ENCODE peak calls at places on chromosomes 16 and 17, in six cellular contexts. One of them, this sample, is unnamed.

GRCh38 chr16:65576631-65577030 is 454.8 kb upstream of the CDH11 start:
- DNase-seq in AG10803: no peak
- DNase-seq in neural progenitor cell: peak; percentile 70
- DNase-seq in GM23248: no peak
- DNase-seq in adrenal gland: no peak
- DNase-seq in GM12865: no peak
- DNase-seq in this sample: no peak

GRCh38 chr17:41521574-41522261 is 3.0 kb upstream of the KRT15 start:
- DNase-seq in neural progenitor cell: no peak
- DNase-seq in GM23248: peak; percentile 87
- DNase-seq in GM12865: no peak
- DNase-seq in AG10803: peak; percentile 73
- DNase-seq in adrenal gland: no peak
- DNase-seq in this sample: no peak

GRCh38 chr16:58428621-58429557 is 36.6 kb downstream of the GINS3 start:
- DNase-seq in GM23248: no peak
- DNase-seq in adrenal gland: no peak
- DNase-seq in AG10803: no peak
- DNase-seq in GM12865: no peak
- DNase-seq in neural progenitor cell: no peak
- DNase-seq in this sample: no peak

GRCh38 chr17:70555723-70556122 is 386.4 kb downstream of the KCNJ2 start:
- DNase-seq in adrenal gland: no peak
- DNase-seq in neural progenitor cell: no peak
- DNase-seq in GM12865: no peak
- DNase-seq in GM23248: no peak
- DNase-seq in AG10803: no peak
- DNase-seq in this sample: no peak

GRCh38 chr16:14562691-14563491 is 67.2 kb downstream of the PARN start:
- DNase-seq in GM12865: no peak
- DNase-seq in neural progenitor cell: peak; percentile 55
- DNase-seq in GM23248: peak; percentile 87
- DNase-seq in AG10803: peak; percentile 57
- DNase-seq in adrenal gland: peak; percentile 83
- DNase-seq in this sample: no peak

GRCh38 chr17:55163408-55163807 is 101.4 kb upstream of the HLF start:
- DNase-seq in GM12865: peak; percentile 6
- DNase-seq in GM23248: no peak
- DNase-seq in adrenal gland: no peak
- DNase-seq in neural progenitor cell: no peak
- DNase-seq in AG10803: no peak
- DNase-seq in this sample: no peak

GRCh38 chr16:4700380-4700996 is 7.1 kb downstream of the NUDT16L1 start:
- DNase-seq in GM12865: no peak
- DNase-seq in AG10803: no peak
- DNase-seq in GM23248: no peak
- DNase-seq in adrenal gland: no peak
- DNase-seq in neural progenitor cell: no peak
- DNase-seq in this sample: peak; percentile 81

GRCh38 chr16:89052824-89053724 is 40.6 kb upstream of the ACSF3 start:
- DNase-seq in AG10803: peak; percentile 10
- DNase-seq in adrenal gland: no peak
- DNase-seq in GM12865: no peak
- DNase-seq in GM23248: peak; percentile 49
- DNase-seq in neural progenitor cell: no peak
- DNase-seq in this sample: no peak

GRCh38 chr16:14427371-14427948 is 202.6 kb downstream of the PARN start:
- DNase-seq in GM12865: no peak
- DNase-seq in AG10803: peak; percentile 29
- DNase-seq in neural progenitor cell: no peak
- DNase-seq in GM23248: peak; percentile 13
- DNase-seq in adrenal gland: no peak
- DNase-seq in this sample: no peak

GRCh38 chr16:29663020-29663828 is at the start of gene SPN:
- DNase-seq in adrenal gland: no peak
- DNase-seq in GM23248: no peak
- DNase-seq in AG10803: no peak
- DNase-seq in neural progenitor cell: no peak
- DNase-seq in GM12865: peak; percentile 77
- DNase-seq in this sample: peak; percentile 78

GRCh38 chr17:61157246-61157887 is 242.3 kb upstream of the TBX2 start:
- DNase-seq in neural progenitor cell: no peak
- DNase-seq in AG10803: peak; percentile 44
- DNase-seq in adrenal gland: peak; percentile 30
- DNase-seq in GM23248: peak; percentile 83
- DNase-seq in GM12865: no peak
- DNase-seq in this sample: no peak

GRCh38 chr17:61155590-61156181 is 244.0 kb upstream of the TBX2 start:
- DNase-seq in GM12865: no peak
- DNase-seq in GM23248: no peak
- DNase-seq in adrenal gland: no peak
- DNase-seq in neural progenitor cell: no peak
- DNase-seq in AG10803: no peak
- DNase-seq in this sample: no peak

GRCh38 chr17:61160789-61161440 is 238.7 kb upstream of the TBX2 start:
- DNase-seq in adrenal gland: no peak
- DNase-seq in neural progenitor cell: no peak
- DNase-seq in GM23248: no peak
- DNase-seq in GM12865: no peak
- DNase-seq in AG10803: no peak
- DNase-seq in this sample: no peak

GRCh38 chr17:61159415-61159814 is 240.2 kb upstream of the TBX2 start:
- DNase-seq in AG10803: no peak
- DNase-seq in adrenal gland: no peak
- DNase-seq in GM12865: peak; percentile 41
- DNase-seq in GM23248: peak; percentile 16
- DNase-seq in neural progenitor cell: peak; percentile 54
- DNase-seq in this sample: no peak

GRCh38 chr17:61158372-61158771 is 241.3 kb upstream of the TBX2 start:
- DNase-seq in GM12865: no peak
- DNase-seq in adrenal gland: no peak
- DNase-seq in AG10803: no peak
- DNase-seq in GM23248: no peak
- DNase-seq in neural progenitor cell: no peak
- DNase-seq in this sample: no peak
- H3K4me3 ChIP-seq in GM12865: no peak overlapping the region
- H3K4me3 ChIP-seq in adrenal gland: no peak overlapping the region
- H3K4me3 ChIP-seq in AG10803: no peak overlapping the region
- H3K4me3 ChIP-seq in GM23248: no peak overlapping the region
- H3K4me3 ChIP-seq in neural progenitor cell: no peak overlapping the region
- H3K4me3 ChIP-seq in this sample: no peak overlapping the region

DNA sequence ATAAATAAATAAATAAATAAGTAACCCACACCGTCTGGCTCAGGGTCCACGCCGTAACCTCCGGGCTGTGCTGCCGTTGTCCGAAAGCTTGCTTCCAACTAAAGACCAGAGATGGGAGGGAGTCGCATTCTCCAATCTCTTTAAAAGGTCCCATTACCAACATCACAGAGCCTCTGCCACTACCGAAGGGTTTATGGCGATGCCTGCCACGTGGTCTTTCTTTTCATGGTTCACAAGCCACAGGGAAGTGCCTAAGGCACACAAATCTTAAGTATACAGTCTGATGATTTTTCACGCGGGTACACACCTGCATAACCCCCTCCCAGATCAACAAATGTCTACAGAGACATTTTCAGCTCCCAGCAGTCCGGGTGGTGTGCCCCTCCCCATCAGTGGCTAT is 1.4 kb downstream of the COTL1 start:
- DNase-seq in GM23248: peak; percentile 56
- DNase-seq in adrenal gland: no peak
- DNase-seq in GM12865: peak; percentile 52
- DNase-seq in AG10803: no peak
- DNase-seq in neural progenitor cell: no peak
- DNase-seq in this sample: peak; percentile 48
- H3K4me3 ChIP-seq in GM23248: peak overlapping the region; percentile 92
- H3K4me3 ChIP-seq in adrenal gland: no peak overlapping the region
- H3K4me3 ChIP-seq in GM12865: peak overlapping the region; percentile 86
- H3K4me3 ChIP-seq in AG10803: peak overlapping the region; percentile 80
- H3K4me3 ChIP-seq in neural progenitor cell: peak overlapping the region; percentile 74
- H3K4me3 ChIP-seq in this sample: peak overlapping the region; percentile 70

DNA sequence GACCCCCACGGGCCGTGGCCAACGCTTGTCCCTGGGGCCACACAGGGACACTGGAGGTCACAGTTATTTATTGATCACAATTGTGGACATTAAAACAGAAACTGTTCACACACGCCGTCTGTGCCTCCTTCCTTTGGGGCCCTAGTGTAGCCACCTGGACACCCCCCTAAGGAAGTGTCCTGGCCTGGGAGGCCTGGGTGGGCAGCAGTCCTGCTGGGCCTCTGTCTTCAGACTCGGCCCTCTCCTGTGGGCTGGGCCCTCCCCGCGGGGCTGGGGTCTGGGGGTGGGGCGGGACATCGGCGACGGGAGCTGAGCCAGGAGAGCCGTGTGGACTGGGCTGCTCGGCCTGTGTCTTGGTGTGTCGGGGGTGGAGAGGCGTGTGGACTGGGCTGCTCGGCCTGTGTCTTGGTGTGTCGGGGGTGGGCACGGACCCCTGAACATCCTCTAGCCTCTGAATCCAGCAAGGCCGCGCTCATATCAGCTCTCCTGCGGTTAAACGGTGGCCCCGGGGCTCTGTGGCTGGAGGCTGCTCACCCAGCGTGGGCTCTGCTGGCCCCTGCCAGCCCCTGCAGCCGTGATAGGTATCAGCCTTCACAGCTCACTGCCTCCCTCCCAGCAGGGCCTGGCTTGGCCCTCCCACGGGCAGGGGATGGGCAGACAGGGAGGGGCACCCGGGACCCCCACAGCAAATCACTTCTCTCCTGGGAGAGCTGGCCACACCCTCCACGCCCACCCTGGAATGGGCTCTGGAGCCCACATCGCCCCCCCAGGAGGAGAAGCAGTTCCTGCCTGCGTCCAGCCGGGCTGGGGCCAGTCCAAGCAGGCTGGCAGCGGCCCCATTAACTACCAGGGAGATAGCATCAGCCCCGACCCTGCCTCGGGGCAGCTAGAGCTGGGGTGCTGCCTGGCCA is 1.1 kb upstream of the NHLRC4 start:
- DNase-seq in GM12865: no peak
- DNase-seq in adrenal gland: no peak
- DNase-seq in GM23248: no peak
- DNase-seq in AG10803: no peak
- DNase-seq in neural progenitor cell: no peak
- DNase-seq in this sample: no peak
- H3K4me3 ChIP-seq in GM12865: no peak overlapping the region
- H3K4me3 ChIP-seq in adrenal gland: no peak overlapping the region
- H3K4me3 ChIP-seq in GM23248: no peak overlapping the region
- H3K4me3 ChIP-seq in AG10803: no peak overlapping the region
- H3K4me3 ChIP-seq in neural progenitor cell: no peak overlapping the region
- H3K4me3 ChIP-seq in this sample: no peak overlapping the region

GRCh38 chr16:84597518-84598390 is 20.1 kb downstream of the COTL1 start:
- DNase-seq in adrenal gland: no peak
- DNase-seq in neural progenitor cell: no peak
- DNase-seq in AG10803: no peak
- DNase-seq in GM12865: peak; percentile 60
- DNase-seq in GM23248: no peak
- DNase-seq in this sample: no peak

GRCh38 chr16:84603115-84603816 is 14.6 kb downstream of the COTL1 start:
- DNase-seq in neural progenitor cell: no peak
- DNase-seq in adrenal gland: peak; percentile 95
- DNase-seq in GM12865: no peak
- DNase-seq in AG10803: peak; percentile 97
- DNase-seq in GM23248: peak; percentile 99
- DNase-seq in this sample: no peak

GRCh38 chr16:84598391-84598750 is 19.5 kb downstream of the COTL1 start:
- DNase-seq in GM12865: no peak
- DNase-seq in adrenal gland: no peak
- DNase-seq in GM23248: no peak
- DNase-seq in neural progenitor cell: peak; percentile 43
- DNase-seq in AG10803: no peak
- DNase-seq in this sample: no peak

GRCh38 chr16:84599528-84600202 is 18.2 kb downstream of the COTL1 start:
- DNase-seq in neural progenitor cell: peak; percentile 92
- DNase-seq in GM23248: peak; percentile 87
- DNase-seq in adrenal gland: peak; percentile 71
- DNase-seq in GM12865: peak; percentile 87
- DNase-seq in AG10803: peak; percentile 82
- DNase-seq in this sample: no peak

DNA sequence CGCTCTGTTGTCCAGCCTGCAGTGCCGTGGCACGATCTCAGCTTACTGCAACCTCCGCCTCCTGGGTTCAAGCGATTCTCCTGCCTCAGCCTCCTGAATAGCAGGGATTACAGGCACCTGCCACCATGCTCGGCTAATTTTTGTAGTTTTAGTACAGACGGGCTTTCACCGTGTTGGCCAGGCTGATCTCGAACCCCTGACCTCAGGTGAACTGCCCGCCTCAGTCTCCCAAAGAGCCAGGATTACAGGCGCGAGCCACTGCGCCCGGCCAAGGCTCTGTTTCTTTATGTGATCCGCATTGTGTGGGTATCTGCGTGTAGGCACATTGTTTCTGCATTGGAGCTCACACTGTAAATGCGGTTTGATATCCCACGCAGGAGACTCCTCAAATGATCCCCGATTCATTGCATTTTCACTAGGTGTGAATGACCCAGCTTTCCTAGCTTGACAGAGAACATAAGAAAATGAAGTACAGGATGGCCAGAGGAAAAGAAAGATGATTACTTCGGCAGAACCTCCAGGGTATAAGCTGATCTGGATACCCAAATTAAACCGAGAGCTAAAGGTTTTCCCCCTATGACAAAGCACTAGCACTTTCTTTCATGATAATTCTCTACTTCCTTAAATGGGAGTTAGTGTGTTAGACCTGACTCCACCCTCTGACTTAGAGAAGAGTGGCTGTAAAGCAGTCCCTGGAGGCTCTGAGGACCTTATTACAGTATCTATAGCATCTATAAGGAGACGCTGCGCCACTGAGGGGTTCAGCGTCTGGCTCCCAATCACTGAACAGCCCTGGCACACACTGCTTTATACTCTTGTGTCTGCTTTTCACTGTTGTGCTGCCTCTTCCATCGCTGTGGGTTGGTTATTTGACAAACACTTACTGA is 17.3 kb downstream of the COTL1 start:
- DNase-seq in neural progenitor cell: no peak
- DNase-seq in adrenal gland: no peak
- DNase-seq in GM12865: peak; percentile 91
- DNase-seq in GM23248: peak; percentile 40
- DNase-seq in AG10803: no peak
- DNase-seq in this sample: no peak
- H3K4me3 ChIP-seq in neural progenitor cell: no peak overlapping the region
- H3K4me3 ChIP-seq in adrenal gland: no peak overlapping the region
- H3K4me3 ChIP-seq in GM12865: peak overlapping the region; percentile 61
- H3K4me3 ChIP-seq in GM23248: peak overlapping the region; percentile 57
- H3K4me3 ChIP-seq in AG10803: no peak overlapping the region
- H3K4me3 ChIP-seq in this sample: no peak overlapping the region

GRCh38 chr16:10045291-10045775 is 136.9 kb downstream of the GRIN2A start:
- DNase-seq in AG10803: no peak
- DNase-seq in adrenal gland: no peak
- DNase-seq in neural progenitor cell: no peak
- DNase-seq in GM12865: no peak
- DNase-seq in GM23248: no peak
- DNase-seq in this sample: no peak
- H3K4me3 ChIP-seq in AG10803: no peak overlapping the region
- H3K4me3 ChIP-seq in adrenal gland: no peak overlapping the region
- H3K4me3 ChIP-seq in neural progenitor cell: no peak overlapping the region
- H3K4me3 ChIP-seq in GM12865: no peak overlapping the region
- H3K4me3 ChIP-seq in GM23248: no peak overlapping the region
- H3K4me3 ChIP-seq in this sample: no peak overlapping the region

DNA sequence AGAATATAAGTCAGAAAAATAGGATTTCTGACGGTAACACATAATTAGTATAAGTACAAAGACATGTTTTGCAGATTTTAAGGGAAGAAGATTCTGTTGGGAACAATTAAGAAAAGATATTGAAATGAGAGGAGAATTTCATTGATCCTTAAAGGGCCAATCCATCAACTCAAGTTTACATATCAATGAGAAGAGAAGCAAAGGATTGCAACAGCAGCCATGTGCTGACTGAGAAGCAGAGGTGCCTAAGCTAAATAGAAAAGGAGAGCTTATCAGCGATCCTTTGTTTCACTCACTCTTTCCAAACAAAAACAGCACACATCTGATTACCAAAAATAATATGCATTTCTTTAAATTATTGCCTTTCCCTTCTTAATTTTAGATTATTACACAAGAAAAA is 94.6 kb downstream of the ITFG1 start:
- DNase-seq in GM12865: no peak
- DNase-seq in neural progenitor cell: peak; percentile 12
- DNase-seq in GM23248: no peak
- DNase-seq in AG10803: no peak
- DNase-seq in adrenal gland: no peak
- DNase-seq in this sample: no peak
- H3K4me3 ChIP-seq in GM12865: no peak overlapping the region
- H3K4me3 ChIP-seq in neural progenitor cell: no peak overlapping the region
- H3K4me3 ChIP-seq in GM23248: no peak overlapping the region
- H3K4me3 ChIP-seq in AG10803: no peak overlapping the region
- H3K4me3 ChIP-seq in adrenal gland: no peak overlapping the region
- H3K4me3 ChIP-seq in this sample: no peak overlapping the region

This sample was measured in Jurkat, Clone E6-1.